ENCODE peak calls at places on chromosomes 11 and 22, in six cellular contexts. One of them, this sample, is unnamed.

GRCh38 chr22:39174498-39175120 is 22.1 kb upstream of the CBX7 start:
- DNase-seq in K562: no peak
- DNase-seq in Caco-2: peak; percentile 87
- DNase-seq in endodermal cell: peak; percentile 100
- DNase-seq in PC-3: peak; percentile 81
- DNase-seq in spleen: peak; percentile 95
- DNase-seq in this sample: peak; percentile 82

GRCh38 chr11:67117176-67117575 is 1.9 kb upstream of the KDM2A start:
- DNase-seq in K562: no peak
- DNase-seq in Caco-2: no peak
- DNase-seq in endodermal cell: no peak
- DNase-seq in PC-3: no peak
- DNase-seq in spleen: no peak
- DNase-seq in this sample: no peak

GRCh38 chr11:134418119-134418840 is 6.2 kb upstream of the B3GAT1 start:
- DNase-seq in K562: no peak
- DNase-seq in Caco-2: peak; percentile 75
- DNase-seq in endodermal cell: no peak
- DNase-seq in PC-3: peak; percentile 42
- DNase-seq in spleen: peak; percentile 43
- DNase-seq in this sample: no peak

GRCh38 chr22:46067159-46068111 is 82.9 kb upstream of the PPARA start:
- DNase-seq in K562: no peak
- DNase-seq in Caco-2: no peak
- DNase-seq in endodermal cell: no peak
- DNase-seq in PC-3: peak; percentile 36
- DNase-seq in spleen: peak; percentile 48
- DNase-seq in this sample: no peak

GRCh38 chr11:58927393-58928081 is 11.8 kb upstream of the GLYATL1 start:
- DNase-seq in K562: peak; percentile 7
- DNase-seq in Caco-2: peak; percentile 86
- DNase-seq in endodermal cell: peak; percentile 98
- DNase-seq in PC-3: peak; percentile 26
- DNase-seq in spleen: no peak
- DNase-seq in this sample: no peak

GRCh38 chr22:49179175-49179574 is 648.5 kb downstream of the BRD1 start:
- DNase-seq in K562: no peak
- DNase-seq in Caco-2: no peak
- DNase-seq in endodermal cell: no peak
- DNase-seq in PC-3: no peak
- DNase-seq in spleen: peak; percentile 58
- DNase-seq in this sample: no peak

GRCh38 chr22:40237241-40237640 is 59.5 kb downstream of the TNRC6B start:
- DNase-seq in K562: no peak
- DNase-seq in Caco-2: no peak
- DNase-seq in endodermal cell: no peak
- DNase-seq in PC-3: no peak
- DNase-seq in spleen: no peak
- DNase-seq in this sample: no peak

GRCh38 chr11:98060759-98061158 is 960.0 kb upstream of the CNTN5 start:
- DNase-seq in K562: no peak
- DNase-seq in Caco-2: no peak
- DNase-seq in endodermal cell: no peak
- DNase-seq in PC-3: no peak
- DNase-seq in spleen: no peak
- DNase-seq in this sample: no peak

GRCh38 chr11:128399186-128399585 is 188.2 kb downstream of the ETS1 start:
- DNase-seq in K562: no peak
- DNase-seq in Caco-2: no peak
- DNase-seq in endodermal cell: no peak
- DNase-seq in PC-3: peak; percentile 66
- DNase-seq in spleen: no peak
- DNase-seq in this sample: no peak

GRCh38 chr11:79439430-79439892 is 1.4 kb downstream of the TENM4 start:
- DNase-seq in K562: no peak
- DNase-seq in Caco-2: no peak
- DNase-seq in endodermal cell: no peak
- DNase-seq in PC-3: no peak
- DNase-seq in spleen: no peak
- DNase-seq in this sample: no peak

GRCh38 chr22:32830957-32831356 is 29.5 kb downstream of the TIMP3 start:
- DNase-seq in K562: no peak
- DNase-seq in Caco-2: no peak
- DNase-seq in endodermal cell: no peak
- DNase-seq in PC-3: no peak
- DNase-seq in spleen: no peak
- DNase-seq in this sample: no peak

GRCh38 chr11:66845876-66846212 is 2.6 kb downstream of the RCE1 start:
- DNase-seq in K562: no peak
- DNase-seq in Caco-2: no peak
- DNase-seq in endodermal cell: peak; percentile 48
- DNase-seq in PC-3: no peak
- DNase-seq in spleen: peak; percentile 71
- DNase-seq in this sample: no peak

GRCh38 chr11:102347526-102348331 is 715 bp downstream of the BIRC2 start:
- DNase-seq in K562: peak; percentile 20
- DNase-seq in Caco-2: peak; percentile 40
- DNase-seq in endodermal cell: peak; percentile 48
- DNase-seq in PC-3: peak; percentile 60
- DNase-seq in spleen: no peak
- DNase-seq in this sample: no peak

GRCh38 chr11:71338806-71339177 is 86.4 kb upstream of the SHANK2 start:
- DNase-seq in K562: no peak
- DNase-seq in Caco-2: no peak
- DNase-seq in endodermal cell: no peak
- DNase-seq in PC-3: no peak
- DNase-seq in spleen: peak; percentile 15
- DNase-seq in this sample: no peak

GRCh38 chr11:5767056-5767455 is 13.0 kb downstream of the OR52N4 start:
- DNase-seq in K562: no peak
- DNase-seq in Caco-2: no peak
- DNase-seq in endodermal cell: no peak
- DNase-seq in PC-3: no peak
- DNase-seq in spleen: no peak
- DNase-seq in this sample: no peak

GRCh38 chr11:134024420-134025085 is 44.3 kb upstream of the JAM3 start:
- DNase-seq in K562: no peak
- DNase-seq in Caco-2: no peak
- DNase-seq in endodermal cell: no peak
- DNase-seq in PC-3: peak; percentile 83
- DNase-seq in spleen: no peak
- DNase-seq in this sample: no peak

GRCh38 chr22:35645646-35646045 is 2.6 kb upstream of the APOL6 start:
- DNase-seq in K562: no peak
- DNase-seq in Caco-2: no peak
- DNase-seq in endodermal cell: no peak
- DNase-seq in PC-3: no peak
- DNase-seq in spleen: peak; percentile 77
- DNase-seq in this sample: no peak

GRCh38 chr11:1071571-1072115 is 3.0 kb upstream of the MUC2 start:
- DNase-seq in K562: no peak
- DNase-seq in Caco-2: no peak
- DNase-seq in endodermal cell: no peak
- DNase-seq in PC-3: no peak
- DNase-seq in spleen: peak; percentile 63
- DNase-seq in this sample: no peak

GRCh38 chr11:2687782-2688191 is 12.0 kb downstream of the KCNQ1OT1 start:
- DNase-seq in K562: no peak
- DNase-seq in Caco-2: no peak
- DNase-seq in endodermal cell: peak; percentile 61
- DNase-seq in PC-3: no peak
- DNase-seq in spleen: peak; percentile 65
- DNase-seq in this sample: no peak

GRCh38 chr22:44620841-44621382 is 81.1 kb upstream of the PRR5 start:
- DNase-seq in K562: no peak
- DNase-seq in Caco-2: no peak
- DNase-seq in endodermal cell: no peak
- DNase-seq in PC-3: no peak
- DNase-seq in spleen: peak; percentile 80
- DNase-seq in this sample: no peak

GRCh38 chr11:46737699-46738098 is 18.7 kb downstream of the F2 start:
- DNase-seq in K562: no peak
- DNase-seq in Caco-2: no peak
- DNase-seq in endodermal cell: no peak
- DNase-seq in PC-3: no peak
- DNase-seq in spleen: peak; percentile 7
- DNase-seq in this sample: no peak

GRCh38 chr11:128054323-128054910 is 532.9 kb downstream of the ETS1 start:
- DNase-seq in K562: no peak
- DNase-seq in Caco-2: no peak
- DNase-seq in endodermal cell: no peak
- DNase-seq in PC-3: no peak
- DNase-seq in spleen: no peak
- DNase-seq in this sample: no peak

GRCh38 chr11:92152245-92152644 is 72.4 kb upstream of the FAT3 start:
- DNase-seq in K562: no peak
- DNase-seq in Caco-2: peak; percentile 39
- DNase-seq in endodermal cell: peak; percentile 82
- DNase-seq in PC-3: peak; percentile 45
- DNase-seq in spleen: no peak
- DNase-seq in this sample: no peak

GRCh38 chr22:26589367-26589844 is 526 bp downstream of the TPST2 start:
- DNase-seq in K562: no peak
- DNase-seq in Caco-2: peak; percentile 37
- DNase-seq in endodermal cell: peak; percentile 82
- DNase-seq in PC-3: peak; percentile 4
- DNase-seq in spleen: peak; percentile 91
- DNase-seq in this sample: no peak

GRCh38 chr22:43002198-43002577 is 12.8 kb downstream of the PACSIN2 start:
- DNase-seq in K562: no peak
- DNase-seq in Caco-2: no peak
- DNase-seq in endodermal cell: peak; percentile 63
- DNase-seq in PC-3: peak; percentile 74
- DNase-seq in spleen: no peak
- DNase-seq in this sample: no peak

GRCh38 chr11:34643846-34644245 is 23.0 kb downstream of the EHF start:
- DNase-seq in K562: no peak
- DNase-seq in Caco-2: no peak
- DNase-seq in endodermal cell: no peak
- DNase-seq in PC-3: no peak
- DNase-seq in spleen: no peak
- DNase-seq in this sample: no peak

GRCh38 chr11:134032501-134033091 is 36.3 kb upstream of the JAM3 start:
- DNase-seq in K562: no peak
- DNase-seq in Caco-2: no peak
- DNase-seq in endodermal cell: peak; percentile 63
- DNase-seq in PC-3: no peak
- DNase-seq in spleen: no peak
- DNase-seq in this sample: no peak

GRCh38 chr22:37634505-37635002 is 4.9 kb upstream of the SH3BP1 start:
- DNase-seq in K562: peak; percentile 35
- DNase-seq in Caco-2: no peak
- DNase-seq in endodermal cell: no peak
- DNase-seq in PC-3: no peak
- DNase-seq in spleen: peak; percentile 82
- DNase-seq in this sample: no peak

GRCh38 chr11:5688482-5688881 is 1.1 kb upstream of the TRIM22 start:
- DNase-seq in K562: no peak
- DNase-seq in Caco-2: no peak
- DNase-seq in endodermal cell: no peak
- DNase-seq in PC-3: no peak
- DNase-seq in spleen: no peak
- DNase-seq in this sample: no peak

GRCh38 chr11:130434521-130435223 is 6.3 kb upstream of the ADAMTS8 start:
- DNase-seq in K562: peak; percentile 67
- DNase-seq in Caco-2: peak; percentile 87
- DNase-seq in endodermal cell: peak; percentile 90
- DNase-seq in PC-3: peak; percentile 96
- DNase-seq in spleen: peak; percentile 87
- DNase-seq in this sample: no peak
- H3K4me3 ChIP-seq in K562: peak overlapping the region; percentile 36
- H3K4me3 ChIP-seq in Caco-2: peak overlapping the region; percentile 46
- H3K4me3 ChIP-seq in endodermal cell: peak overlapping the region; percentile 88
- H3K4me3 ChIP-seq in PC-3: peak overlapping the region; percentile 75
- H3K4me3 ChIP-seq in spleen: peak overlapping the region; percentile 67
- H3K4me3 ChIP-seq in this sample: peak overlapping the region; percentile 54

GRCh38 chr11:43557553-43558031 is 122.9 kb upstream of the HSD17B12 start:
- DNase-seq in K562: no peak
- DNase-seq in Caco-2: no peak
- DNase-seq in endodermal cell: peak; percentile 71
- DNase-seq in PC-3: peak; percentile 21
- DNase-seq in spleen: no peak
- DNase-seq in this sample: no peak
- TF ChIP-seq CTCF in K562: peak; percentile 49
- TF ChIP-seq CTCF in Caco-2: no peak
- TF ChIP-seq CTCF in endodermal cell: peak; percentile 59
- TF ChIP-seq CTCF in PC-3: peak; percentile 41
- TF ChIP-seq CTCF in spleen: no peak
- TF ChIP-seq CTCF in this sample: peak; percentile 8

GRCh38 chr22:50282361-50283144 is 12.4 kb upstream of the MAPK11 start:
- DNase-seq in K562: no peak
- DNase-seq in Caco-2: peak; percentile 81
- DNase-seq in endodermal cell: no peak
- DNase-seq in PC-3: peak; percentile 89
- DNase-seq in spleen: no peak
- DNase-seq in this sample: peak; percentile 67
- H3K36me3 ChIP-seq in K562: peaks cover 48% of the 10 kb centered on the region
- H3K36me3 ChIP-seq in Caco-2: peaks cover 13% of the 10 kb centered on the region
- H3K36me3 ChIP-seq in endodermal cell: peaks cover 18% of the 10 kb centered on the region
- H3K36me3 ChIP-seq in PC-3: peaks cover 13% of the 10 kb centered on the region
- H3K36me3 ChIP-seq in spleen: peaks cover 91% of the 10 kb centered on the region
- H3K36me3 ChIP-seq in this sample: peaks cover 6% of the 10 kb centered on the region

DNA sequence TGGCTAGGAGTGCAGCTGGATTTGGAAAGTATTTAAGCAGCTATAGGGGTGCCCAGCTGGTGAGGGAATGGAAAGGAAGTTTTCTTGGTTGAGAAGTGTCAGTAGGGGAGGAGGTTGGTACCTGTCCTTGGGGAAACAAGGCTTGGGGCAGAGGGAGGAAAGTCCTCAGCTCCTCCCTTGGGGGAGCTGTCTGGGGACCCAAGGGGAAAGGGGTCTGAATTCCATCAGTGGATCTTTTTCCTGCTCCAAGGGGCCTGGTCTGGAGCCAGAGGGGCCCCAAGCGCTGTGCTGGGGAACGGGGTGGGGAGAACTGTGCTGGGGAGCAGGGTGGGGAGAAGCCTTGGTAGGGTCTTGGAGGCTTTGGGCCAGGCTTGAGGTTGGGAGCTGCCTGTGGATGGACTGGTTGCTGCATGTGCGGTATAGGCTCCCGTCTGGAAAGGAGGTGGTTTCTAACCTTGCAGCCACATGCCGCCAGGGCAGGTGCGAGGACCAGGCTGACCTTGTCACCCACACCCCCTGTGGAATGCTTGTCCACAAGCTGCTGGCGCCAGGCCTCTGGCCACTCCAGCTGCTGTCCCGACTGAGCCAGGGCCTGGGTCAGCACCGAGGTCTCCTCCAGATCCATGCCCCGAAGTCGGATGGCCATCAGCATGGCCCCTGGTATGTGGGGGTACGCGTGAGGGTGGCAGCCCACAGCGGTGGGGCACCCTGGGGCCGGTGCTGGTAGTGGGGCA is 963 bp downstream of the TYMP start:
- DNase-seq in K562: no peak
- DNase-seq in Caco-2: peak; percentile 39
- DNase-seq in endodermal cell: no peak
- DNase-seq in PC-3: no peak
- DNase-seq in spleen: no peak
- DNase-seq in this sample: no peak
- H3K4me3 ChIP-seq in K562: no peak overlapping the region
- H3K4me3 ChIP-seq in Caco-2: no peak overlapping the region
- H3K4me3 ChIP-seq in endodermal cell: no peak overlapping the region
- H3K4me3 ChIP-seq in PC-3: no peak overlapping the region
- H3K4me3 ChIP-seq in spleen: peak overlapping the region; percentile 50
- H3K4me3 ChIP-seq in this sample: no peak overlapping the region